ENCODE peak calls at places on chromosomes 3 and 15, in six cellular contexts. W is NCI-H1105, T is Calu3, K is ACHN, L is sciatic nerve, G is skeletal muscle cell. E is an unnamed sample.

GRCh38 chr3:39429466-39429865 is 22.9 kb downstream of the RPSA start:
- DNase-seq in G (no peak), K (no peak), W (no peak), L (no peak), T (no peak), E (no peak)

GRCh38 chr3:172104471-172105072 is 65.2 kb downstream of the FNDC3B start:
- DNase-seq in W (peak), T (no peak), K (peak), G (no peak), L (no peak), E (no peak)

GRCh38 chr3:119700269-119700919 is 2.4 kb upstream of the CFAP91 start:
- DNase-seq in T (peak), W (no peak), K (peak), L (no peak), G (no peak), E (no peak)

GRCh38 chr15:64571857-64572291 is 111.5 kb downstream of the ZNF609 start:
- DNase-seq in K (no peak), W (no peak), G (no peak), T (peak), L (no peak), E (no peak)

GRCh38 chr15:48544816-48545215 is 100.7 kb downstream of the FBN1 start:
- DNase-seq in L (no peak), G (no peak), K (no peak), W (no peak), T (no peak), E (no peak)

GRCh38 chr3:180990494-180990893 is 958 bp upstream of the DNAJC19 start:
- DNase-seq in W (no peak), L (no peak), G (no peak), T (no peak), K (no peak), E (no peak)

GRCh38 chr3:10941972-10942371 is 50.6 kb upstream of the SLC6A1 start:
- DNase-seq in L (no peak), G (no peak), K (no peak), T (peak), W (no peak), E (no peak)

GRCh38 chr15:69760890-69761568 is 308.4 kb downstream of the RPLP1 start:
- DNase-seq in L (no peak), K (peak), T (peak), W (no peak), G (peak), E (no peak)

GRCh38 chr3:33791477-33792166 is 6.8 kb upstream of the PDCD6IP start:
- DNase-seq in L (no peak), T (no peak), W (no peak), K (no peak), G (no peak), E (no peak)

E was measured in mesenteric fat pad.